ENCODE peak calls at places on chromosomes 6 and 20, in five cellular contexts. I, B, A, R and G are unnamed samples.
A peak's percentile ranks its signal among the peaks of the same experiment; 100 is the strongest.

GRCh38 chr20:2575682-2576081 is 39.3 kb downstream of the TMC2 start:
- DNase-seq in I (no peak), B (no peak), A (no peak), R (no peak), G (no peak)

GRCh38 chr6:72553531-72554202 is 68.2 kb upstream of the KCNQ5 start:
- DNase-seq in I (no peak), B (no peak), A (no peak), R (no peak), G (no peak)

GRCh38 chr20:1478566-1478965 is 11.9 kb upstream of the NSFL1C start:
- DNase-seq in I (no peak), B (no peak), A (no peak), R (no peak), G (no peak)

GRCh38 chr20:32621071-32621913 is 36.2 kb upstream of the NOL4L start:
- DNase-seq in I (no peak), B (no peak), A (no peak), R (no peak), G (no peak)

GRCh38 chr6:39361657-39362486 is 39.4 kb upstream of the KCNK16 start:
- DNase-seq in I (peak; percentile 67), B (no peak), A (peak; percentile 72), R (peak; percentile 89), G (no peak)

GRCh38 chr6:14652536-14652935 is 535.0 kb downstream of the CD83 start:
- DNase-seq in I (no peak), B (no peak), A (no peak), R (no peak), G (no peak)

GRCh38 chr6:1552296-1552761 is 57.4 kb upstream of the FOXC1 start:
- DNase-seq in I (no peak), B (no peak), A (no peak), R (no peak), G (no peak)

GRCh38 chr6:29516108-29516507 is 28.4 kb upstream of the MAS1L start:
- DNase-seq in I (no peak), B (no peak), A (no peak), R (peak; percentile 49), G (no peak)

GRCh38 chr6:134720353-134721094 is 229.4 kb downstream of the ALDH8A1 start:
- DNase-seq in I (no peak), B (no peak), A (peak; percentile 25), R (no peak), G (no peak)

GRCh38 chr6:32819729-32820128 is 2.9 kb upstream of the HLA-DOB start:
- DNase-seq in I (no peak), B (no peak), A (no peak), R (no peak), G (no peak)

DNA sequence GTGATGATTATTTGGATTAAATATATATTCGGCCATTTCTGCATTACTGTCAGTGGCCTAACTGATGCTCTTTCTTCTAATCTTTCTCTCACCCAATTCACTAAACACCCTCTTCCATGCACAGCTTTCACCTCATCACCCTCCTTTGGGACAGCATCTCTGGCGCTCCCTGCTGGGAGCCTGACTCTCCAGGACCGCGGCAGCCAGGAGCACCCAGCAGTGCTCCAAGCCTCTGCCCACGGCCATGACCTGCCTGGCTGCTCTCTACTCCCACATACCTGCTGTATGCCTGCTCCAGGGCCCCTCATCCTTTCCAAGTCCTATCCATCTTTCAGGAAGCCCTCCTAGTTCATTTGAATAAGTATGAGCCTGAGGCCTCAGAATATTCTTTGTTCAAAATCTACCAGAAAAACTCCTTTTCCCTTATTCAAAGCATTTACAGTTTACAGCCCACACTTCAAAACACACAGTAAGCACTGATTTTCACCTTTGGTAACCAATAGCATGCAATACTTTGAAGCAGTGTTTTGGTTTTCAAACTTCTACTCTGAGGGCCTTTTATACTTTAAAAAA is 15.2 kb downstream of the CTCFL start:
- DNase-seq in I (peak; percentile 29), B (no peak), A (no peak), R (no peak), G (no peak)
- TF ChIP-seq CTCF in I (peak; percentile 28), B (peak; percentile 59), A (no peak), R (no peak), G (peak; percentile 70)

GRCh38 chr6:139376604-139377218 is 2.3 kb upstream of the CITED2 start:
- DNase-seq in I (peak; percentile 61), B (no peak), A (peak; percentile 95), R (peak; percentile 88), G (no peak)
- TF ChIP-seq CTCF in I (no peak), B (peak; percentile 24), A (peak; percentile 9), R (no peak), G (no peak)

GRCh38 chr6:5832621-5833107 is 174.1 kb downstream of the NRN1 start:
- DNase-seq in I (no peak), B (no peak), A (no peak), R (no peak), G (no peak)

GRCh38 chr6:5838656-5839396 is 167.9 kb downstream of the NRN1 start:
- DNase-seq in I (no peak), B (no peak), A (no peak), R (no peak), G (no peak)

GRCh38 chr6:5833120-5833519 is 173.6 kb downstream of the NRN1 start:
- DNase-seq in I (no peak), B (no peak), A (no peak), R (no peak), G (no peak)

GRCh38 chr6:5840742-5841141 is 166.0 kb downstream of the NRN1 start:
- DNase-seq in I (no peak), B (no peak), A (no peak), R (no peak), G (no peak)

DNA sequence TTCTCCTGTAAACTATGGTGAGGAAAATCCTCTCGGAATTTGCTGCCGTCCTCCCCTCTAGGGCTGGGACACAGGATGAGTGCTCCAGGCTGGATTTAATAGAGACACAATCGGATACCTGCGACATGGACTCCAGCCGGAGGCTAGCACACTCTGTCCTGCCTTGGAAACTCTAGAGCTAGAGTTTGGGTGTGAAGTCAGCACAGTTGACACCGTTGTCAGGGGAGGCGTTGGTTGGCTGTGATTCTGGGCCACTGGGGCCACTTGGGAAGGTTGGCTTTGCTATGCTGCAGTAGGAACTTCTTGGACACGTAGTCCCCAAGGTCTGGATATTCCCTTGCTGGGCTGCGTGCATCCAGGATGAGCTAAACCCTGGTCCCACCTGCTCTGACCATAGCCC is 169.4 kb downstream of the NRN1 start:
- DNase-seq in I (no peak), B (no peak), A (no peak), R (no peak), G (no peak)
- TF ChIP-seq CTCF in I (no peak), B (no peak), A (no peak), R (no peak), G (no peak)

GRCh38 chr20:43681468-43681942 is 14.6 kb downstream of the MYBL2 start:
- DNase-seq in I (peak; percentile 25), B (no peak), A (peak; percentile 91), R (no peak), G (no peak)
- TF ChIP-seq CTCF in I (no peak), B (no peak), A (peak; percentile 14), R (no peak), G (peak; percentile 10)

GRCh38 chr6:155583997-155584396 is 128.4 kb upstream of the NOX3 start:
- DNase-seq in I (no peak), B (no peak), A (no peak), R (no peak), G (no peak)

GRCh38 chr6:155586036-155586557 is 130.5 kb upstream of the NOX3 start:
- DNase-seq in I (no peak), B (no peak), A (no peak), R (no peak), G (no peak)

GRCh38 chr6:155587817-155588216 is 132.2 kb upstream of the NOX3 start:
- DNase-seq in I (no peak), B (no peak), A (no peak), R (no peak), G (no peak)

GRCh38 chr6:155591741-155592140 is 136.1 kb upstream of the NOX3 start:
- DNase-seq in I (no peak), B (no peak), A (no peak), R (no peak), G (no peak)

GRCh38 chr6:155589190-155589589 is 133.6 kb upstream of the NOX3 start:
- DNase-seq in I (no peak), B (no peak), A (no peak), R (no peak), G (no peak)
- TF ChIP-seq CTCF in I (no peak), B (no peak), A (no peak), R (no peak), G (no peak)

DNA sequence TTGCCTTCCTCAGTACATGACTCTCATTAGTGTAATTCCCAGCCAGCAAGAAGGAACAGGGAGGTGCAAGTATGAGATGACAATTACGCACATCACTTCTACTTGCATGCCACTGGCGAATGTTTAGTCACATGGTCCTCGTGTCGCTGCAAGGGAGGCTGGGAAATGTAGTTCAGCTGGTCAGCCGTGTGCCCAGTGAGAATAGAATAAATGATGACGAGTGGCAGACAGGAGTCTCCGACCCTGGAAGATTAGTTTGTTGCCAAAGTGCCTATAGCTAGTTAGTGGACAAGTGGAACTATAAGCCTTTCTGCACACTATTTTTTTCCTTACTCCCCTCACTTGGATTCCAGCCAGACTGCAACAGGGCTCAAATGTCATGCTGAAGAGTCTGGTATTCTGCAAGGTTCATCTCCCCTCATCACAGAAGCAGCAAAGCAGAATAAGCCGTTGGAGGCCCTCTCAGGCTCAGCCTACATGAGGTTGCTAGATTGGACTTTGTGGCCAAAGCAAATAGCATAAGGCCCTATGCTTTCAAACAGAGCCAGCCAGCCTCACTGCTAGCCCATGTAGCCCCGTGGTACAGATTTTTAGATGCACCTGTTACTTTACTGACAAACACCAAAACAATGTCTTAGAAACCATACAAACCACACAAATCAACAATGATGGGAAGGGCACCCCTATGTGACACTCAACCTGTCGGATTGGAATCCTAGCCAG is 9.7 kb downstream of the LINC00237 start:
- DNase-seq in I (no peak), B (no peak), A (no peak), R (no peak), G (no peak)
- TF ChIP-seq CTCF in I (no peak), B (no peak), A (no peak), R (no peak), G (no peak)

GRCh38 chr20:37650661-37651060 is 43.2 kb upstream of the CTNNBL1 start:
- DNase-seq in I (no peak), B (no peak), A (no peak), R (no peak), G (no peak)
- TF ChIP-seq CTCF in I (no peak), B (no peak), A (no peak), R (no peak), G (no peak)

GRCh38 chr6:100678027-100678426 is 203.1 kb downstream of the ASCC3 start:
- DNase-seq in I (no peak), B (no peak), A (no peak), R (no peak), G (no peak)
- TF ChIP-seq CTCF in I (no peak), B (peak; percentile 50), A (no peak), R (no peak), G (peak; percentile 77)

DNA sequence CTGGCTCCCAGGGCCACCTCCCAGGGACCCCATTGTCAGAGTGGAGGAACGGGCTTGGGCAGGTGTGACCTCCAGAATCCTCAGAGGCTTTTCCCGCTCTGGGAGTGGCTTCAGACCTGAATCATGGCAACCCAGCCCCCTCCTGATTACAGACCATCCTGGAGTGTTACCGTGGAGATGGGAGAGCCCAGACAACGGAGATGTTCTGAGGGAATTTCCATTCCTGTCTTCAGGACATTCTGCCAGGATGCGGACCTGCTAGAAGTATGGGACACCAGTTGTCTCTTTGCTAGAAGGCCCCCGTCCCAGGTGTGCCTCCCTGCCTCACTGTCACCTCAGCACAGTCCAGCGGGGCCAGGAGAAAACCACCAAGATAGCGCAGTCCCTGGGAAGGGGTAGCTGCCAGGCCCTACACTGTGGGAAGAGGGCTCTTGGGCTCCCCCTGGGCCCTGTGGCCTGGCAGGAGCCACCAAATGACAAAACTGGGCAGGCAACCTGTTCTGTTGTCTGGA is 109.9 kb downstream of the PSMB1 start:
- DNase-seq in I (no peak), B (peak; percentile 62), A (no peak), R (no peak), G (peak; percentile 51)
- TF ChIP-seq CTCF in I (no peak), B (no peak), A (no peak), R (no peak), G (no peak)

GRCh38 chr6:41021832-41022231 is 17.2 kb downstream of the UNC5CL start:
- DNase-seq in I (no peak), B (no peak), A (peak; percentile 85), R (no peak), G (no peak)
- TF ChIP-seq CTCF in I (no peak), B (no peak), A (peak; percentile 17), R (no peak), G (peak; percentile 70)